ENCODE peak calls at places on chromosome 6, in seven cellular contexts. One of them, this sample, is unnamed.

GRCh38 chr6:99603421-99604160 is 3.0 kb upstream of the PRDM13 start:
- DNase-seq in activated CD8-positive, alpha-beta T cell treated with anti-CD3 and anti-CD28 coated beads for 36 hours: peak
- DNase-seq in cardiac muscle cell: peak
- DNase-seq in progenitor cell of endocrine pancreas: no peak
- DNase-seq in lower lobe of right lung: peak
- DNase-seq in choroid plexus epithelial cell: no peak
- DNase-seq in endodermal cell: peak
- DNase-seq in this sample: no peak

GRCh38 chr6:2871102-2871501 is 29.4 kb upstream of the SERPINB1 start:
- DNase-seq in progenitor cell of endocrine pancreas: no peak
- DNase-seq in cardiac muscle cell: no peak
- DNase-seq in activated CD8-positive, alpha-beta T cell treated with anti-CD3 and anti-CD28 coated beads for 36 hours: no peak
- DNase-seq in endodermal cell: no peak
- DNase-seq in choroid plexus epithelial cell: peak
- DNase-seq in lower lobe of right lung: no peak
- DNase-seq in this sample: no peak

GRCh38 chr6:170290306-170291128 is at the start of gene DLL1:
- DNase-seq in lower lobe of right lung: peak
- DNase-seq in progenitor cell of endocrine pancreas: peak
- DNase-seq in choroid plexus epithelial cell: peak
- DNase-seq in endodermal cell: peak
- DNase-seq in activated CD8-positive, alpha-beta T cell treated with anti-CD3 and anti-CD28 coated beads for 36 hours: peak
- DNase-seq in cardiac muscle cell: peak
- DNase-seq in this sample: peak

GRCh38 chr6:149362289-149362688 is 37.8 kb upstream of the SUMO4 start:
- DNase-seq in activated CD8-positive, alpha-beta T cell treated with anti-CD3 and anti-CD28 coated beads for 36 hours: peak
- DNase-seq in choroid plexus epithelial cell: no peak
- DNase-seq in cardiac muscle cell: no peak
- DNase-seq in endodermal cell: no peak
- DNase-seq in lower lobe of right lung: no peak
- DNase-seq in progenitor cell of endocrine pancreas: no peak
- DNase-seq in this sample: no peak

GRCh38 chr6:130913119-130913518 is 85.9 kb downstream of the SMLR1 start:
- DNase-seq in progenitor cell of endocrine pancreas: no peak
- DNase-seq in endodermal cell: no peak
- DNase-seq in activated CD8-positive, alpha-beta T cell treated with anti-CD3 and anti-CD28 coated beads for 36 hours: peak
- DNase-seq in lower lobe of right lung: no peak
- DNase-seq in cardiac muscle cell: no peak
- DNase-seq in choroid plexus epithelial cell: no peak
- DNase-seq in this sample: peak

GRCh38 chr6:53203483-53203882 is 54.8 kb upstream of the GCM1 start:
- DNase-seq in progenitor cell of endocrine pancreas: no peak
- DNase-seq in cardiac muscle cell: no peak
- DNase-seq in endodermal cell: no peak
- DNase-seq in choroid plexus epithelial cell: no peak
- DNase-seq in lower lobe of right lung: no peak
- DNase-seq in activated CD8-positive, alpha-beta T cell treated with anti-CD3 and anti-CD28 coated beads for 36 hours: no peak
- DNase-seq in this sample: no peak

GRCh38 chr6:143157146-143157545 is 96.5 kb downstream of the AIG1 start:
- DNase-seq in activated CD8-positive, alpha-beta T cell treated with anti-CD3 and anti-CD28 coated beads for 36 hours: no peak
- DNase-seq in progenitor cell of endocrine pancreas: no peak
- DNase-seq in endodermal cell: no peak
- DNase-seq in lower lobe of right lung: no peak
- DNase-seq in choroid plexus epithelial cell: no peak
- DNase-seq in cardiac muscle cell: no peak
- DNase-seq in this sample: no peak

GRCh38 chr6:142702501-142703460 is 242.2 kb downstream of the HIVEP2 start:
- DNase-seq in choroid plexus epithelial cell: peak
- DNase-seq in endodermal cell: peak
- DNase-seq in cardiac muscle cell: peak
- DNase-seq in activated CD8-positive, alpha-beta T cell treated with anti-CD3 and anti-CD28 coated beads for 36 hours: no peak
- DNase-seq in lower lobe of right lung: peak
- DNase-seq in progenitor cell of endocrine pancreas: no peak
- DNase-seq in this sample: peak

GRCh38 chr6:136822051-136822378 is 377 bp upstream of the PEX7 start:
- DNase-seq in lower lobe of right lung: peak
- DNase-seq in progenitor cell of endocrine pancreas: no peak
- DNase-seq in cardiac muscle cell: no peak
- DNase-seq in activated CD8-positive, alpha-beta T cell treated with anti-CD3 and anti-CD28 coated beads for 36 hours: peak
- DNase-seq in choroid plexus epithelial cell: peak
- DNase-seq in endodermal cell: no peak
- DNase-seq in this sample: no peak

GRCh38 chr6:163180874-163181541 is 233.5 kb upstream of the QKI start:
- DNase-seq in choroid plexus epithelial cell: peak
- DNase-seq in cardiac muscle cell: peak
- DNase-seq in lower lobe of right lung: peak
- DNase-seq in activated CD8-positive, alpha-beta T cell treated with anti-CD3 and anti-CD28 coated beads for 36 hours: peak
- DNase-seq in endodermal cell: peak
- DNase-seq in progenitor cell of endocrine pancreas: peak
- DNase-seq in this sample: peak

GRCh38 chr6:32973934-32974333 is 5.5 kb downstream of the BRD2 start:
- DNase-seq in lower lobe of right lung: no peak
- DNase-seq in activated CD8-positive, alpha-beta T cell treated with anti-CD3 and anti-CD28 coated beads for 36 hours: peak
- DNase-seq in choroid plexus epithelial cell: peak
- DNase-seq in progenitor cell of endocrine pancreas: no peak
- DNase-seq in endodermal cell: no peak
- DNase-seq in cardiac muscle cell: no peak
- DNase-seq in this sample: no peak

GRCh38 chr6:132456700-132457143 is 55.4 kb upstream of the MOXD1 start:
- DNase-seq in choroid plexus epithelial cell: no peak
- DNase-seq in activated CD8-positive, alpha-beta T cell treated with anti-CD3 and anti-CD28 coated beads for 36 hours: peak
- DNase-seq in endodermal cell: peak
- DNase-seq in progenitor cell of endocrine pancreas: no peak
- DNase-seq in cardiac muscle cell: peak
- DNase-seq in lower lobe of right lung: peak
- DNase-seq in this sample: peak

GRCh38 chr6:71468841-71469750 is 180.5 kb downstream of the OGFRL1 start:
- DNase-seq in activated CD8-positive, alpha-beta T cell treated with anti-CD3 and anti-CD28 coated beads for 36 hours: no peak
- DNase-seq in endodermal cell: no peak
- DNase-seq in choroid plexus epithelial cell: peak
- DNase-seq in progenitor cell of endocrine pancreas: no peak
- DNase-seq in lower lobe of right lung: no peak
- DNase-seq in cardiac muscle cell: no peak
- DNase-seq in this sample: no peak

GRCh38 chr6:155444120-155444917 is 11.3 kb downstream of the NOX3 start:
- DNase-seq in cardiac muscle cell: no peak
- DNase-seq in progenitor cell of endocrine pancreas: no peak
- DNase-seq in lower lobe of right lung: no peak
- DNase-seq in endodermal cell: no peak
- DNase-seq in choroid plexus epithelial cell: no peak
- DNase-seq in activated CD8-positive, alpha-beta T cell treated with anti-CD3 and anti-CD28 coated beads for 36 hours: no peak
- DNase-seq in this sample: no peak

GRCh38 chr6:6328451-6328850 is 8.0 kb upstream of the F13A1 start:
- DNase-seq in lower lobe of right lung: no peak
- DNase-seq in activated CD8-positive, alpha-beta T cell treated with anti-CD3 and anti-CD28 coated beads for 36 hours: no peak
- DNase-seq in endodermal cell: no peak
- DNase-seq in progenitor cell of endocrine pancreas: no peak
- DNase-seq in cardiac muscle cell: no peak
- DNase-seq in choroid plexus epithelial cell: no peak
- DNase-seq in this sample: no peak

GRCh38 chr6:135094403-135094821 is 39.8 kb upstream of the HBS1L start:
- DNase-seq in activated CD8-positive, alpha-beta T cell treated with anti-CD3 and anti-CD28 coated beads for 36 hours: peak
- DNase-seq in choroid plexus epithelial cell: peak
- DNase-seq in progenitor cell of endocrine pancreas: no peak
- DNase-seq in endodermal cell: no peak
- DNase-seq in lower lobe of right lung: no peak
- DNase-seq in cardiac muscle cell: no peak
- DNase-seq in this sample: no peak

GRCh38 chr6:159654483-159655098 is 38.5 kb downstream of the SOD2 start:
- DNase-seq in endodermal cell: no peak
- DNase-seq in choroid plexus epithelial cell: peak
- DNase-seq in lower lobe of right lung: no peak
- DNase-seq in cardiac muscle cell: peak
- DNase-seq in progenitor cell of endocrine pancreas: no peak
- DNase-seq in activated CD8-positive, alpha-beta T cell treated with anti-CD3 and anti-CD28 coated beads for 36 hours: no peak
- DNase-seq in this sample: peak

GRCh38 chr6:162403031-162403430 is 324.5 kb downstream of the PRKN start:
- DNase-seq in endodermal cell: no peak
- DNase-seq in choroid plexus epithelial cell: no peak
- DNase-seq in activated CD8-positive, alpha-beta T cell treated with anti-CD3 and anti-CD28 coated beads for 36 hours: no peak
- DNase-seq in cardiac muscle cell: no peak
- DNase-seq in progenitor cell of endocrine pancreas: no peak
- DNase-seq in lower lobe of right lung: no peak
- DNase-seq in this sample: no peak

GRCh38 chr6:151763303-151763702 is 44.2 kb upstream of the ESR1 start:
- DNase-seq in lower lobe of right lung: no peak
- DNase-seq in progenitor cell of endocrine pancreas: no peak
- DNase-seq in endodermal cell: no peak
- DNase-seq in activated CD8-positive, alpha-beta T cell treated with anti-CD3 and anti-CD28 coated beads for 36 hours: no peak
- DNase-seq in choroid plexus epithelial cell: peak
- DNase-seq in cardiac muscle cell: no peak
- DNase-seq in this sample: no peak
- TF ChIP-seq CTCF in lower lobe of right lung: peak
- TF ChIP-seq CTCF in progenitor cell of endocrine pancreas: peak
- TF ChIP-seq CTCF in endodermal cell: peak
- TF ChIP-seq CTCF in activated CD8-positive, alpha-beta T cell treated with anti-CD3 and anti-CD28 coated beads for 36 hours: peak
- TF ChIP-seq CTCF in choroid plexus epithelial cell: peak
- TF ChIP-seq CTCF in cardiac muscle cell: peak
- TF ChIP-seq CTCF in this sample: no peak

GRCh38 chr6:1477432-1478090 is 88.2 kb downstream of the FOXF2 start:
- DNase-seq in lower lobe of right lung: no peak
- DNase-seq in activated CD8-positive, alpha-beta T cell treated with anti-CD3 and anti-CD28 coated beads for 36 hours: no peak
- DNase-seq in choroid plexus epithelial cell: peak
- DNase-seq in cardiac muscle cell: no peak
- DNase-seq in endodermal cell: peak
- DNase-seq in progenitor cell of endocrine pancreas: no peak
- DNase-seq in this sample: no peak

GRCh38 chr6:1479601-1480236 is 90.3 kb downstream of the FOXF2 start:
- DNase-seq in cardiac muscle cell: no peak
- DNase-seq in activated CD8-positive, alpha-beta T cell treated with anti-CD3 and anti-CD28 coated beads for 36 hours: no peak
- DNase-seq in endodermal cell: no peak
- DNase-seq in progenitor cell of endocrine pancreas: no peak
- DNase-seq in choroid plexus epithelial cell: no peak
- DNase-seq in lower lobe of right lung: no peak
- DNase-seq in this sample: no peak

GRCh38 chr6:1482381-1483166 is 93.2 kb downstream of the FOXF2 start:
- DNase-seq in choroid plexus epithelial cell: no peak
- DNase-seq in progenitor cell of endocrine pancreas: no peak
- DNase-seq in endodermal cell: no peak
- DNase-seq in activated CD8-positive, alpha-beta T cell treated with anti-CD3 and anti-CD28 coated beads for 36 hours: no peak
- DNase-seq in lower lobe of right lung: no peak
- DNase-seq in cardiac muscle cell: no peak
- DNase-seq in this sample: peak

GRCh38 chr6:1481326-1481725 is 92.0 kb downstream of the FOXF2 start:
- DNase-seq in cardiac muscle cell: no peak
- DNase-seq in lower lobe of right lung: no peak
- DNase-seq in choroid plexus epithelial cell: peak
- DNase-seq in progenitor cell of endocrine pancreas: no peak
- DNase-seq in endodermal cell: peak
- DNase-seq in activated CD8-positive, alpha-beta T cell treated with anti-CD3 and anti-CD28 coated beads for 36 hours: no peak
- DNase-seq in this sample: no peak

DNA sequence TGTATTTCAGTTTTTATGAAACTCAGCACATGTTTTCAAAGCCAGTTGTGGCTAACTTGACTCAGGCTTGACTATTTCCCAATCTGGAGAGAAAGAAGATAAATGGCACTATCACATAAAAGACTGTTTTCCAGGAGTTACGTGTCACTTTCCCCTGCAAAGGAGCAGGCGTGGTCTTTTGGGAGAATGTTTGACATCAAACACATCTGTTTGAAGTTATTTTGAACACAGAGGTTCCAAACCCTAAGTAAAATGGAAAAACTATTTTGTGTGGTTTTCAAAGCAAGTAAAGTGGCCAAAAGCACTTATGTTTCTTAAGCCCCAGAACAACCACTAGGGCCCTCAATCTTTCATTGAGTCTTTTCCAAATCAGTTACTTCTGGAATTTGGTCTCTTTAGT is 89.7 kb downstream of the FOXF2 start:
- DNase-seq in endodermal cell: no peak
- DNase-seq in choroid plexus epithelial cell: peak
- DNase-seq in activated CD8-positive, alpha-beta T cell treated with anti-CD3 and anti-CD28 coated beads for 36 hours: no peak
- DNase-seq in progenitor cell of endocrine pancreas: no peak
- DNase-seq in cardiac muscle cell: no peak
- DNase-seq in lower lobe of right lung: no peak
- DNase-seq in this sample: no peak
- TF ChIP-seq CTCF in endodermal cell: peak
- TF ChIP-seq CTCF in choroid plexus epithelial cell: peak
- TF ChIP-seq CTCF in activated CD8-positive, alpha-beta T cell treated with anti-CD3 and anti-CD28 coated beads for 36 hours: no peak
- TF ChIP-seq CTCF in progenitor cell of endocrine pancreas: no peak
- TF ChIP-seq CTCF in cardiac muscle cell: peak
- TF ChIP-seq CTCF in lower lobe of right lung: no peak
- TF ChIP-seq CTCF in this sample: no peak

GRCh38 chr6:157092736-157093135 is 230.6 kb downstream of the TMEM242 start:
- DNase-seq in lower lobe of right lung: no peak
- DNase-seq in choroid plexus epithelial cell: no peak
- DNase-seq in cardiac muscle cell: peak
- DNase-seq in activated CD8-positive, alpha-beta T cell treated with anti-CD3 and anti-CD28 coated beads for 36 hours: no peak
- DNase-seq in endodermal cell: no peak
- DNase-seq in progenitor cell of endocrine pancreas: no peak
- DNase-seq in this sample: no peak

GRCh38 chr6:157095084-157095483 is 228.2 kb downstream of the TMEM242 start:
- DNase-seq in progenitor cell of endocrine pancreas: no peak
- DNase-seq in activated CD8-positive, alpha-beta T cell treated with anti-CD3 and anti-CD28 coated beads for 36 hours: no peak
- DNase-seq in endodermal cell: no peak
- DNase-seq in cardiac muscle cell: no peak
- DNase-seq in lower lobe of right lung: no peak
- DNase-seq in choroid plexus epithelial cell: no peak
- DNase-seq in this sample: no peak

GRCh38 chr6:157095569-157095968 is 227.8 kb downstream of the TMEM242 start:
- DNase-seq in choroid plexus epithelial cell: no peak
- DNase-seq in cardiac muscle cell: no peak
- DNase-seq in activated CD8-positive, alpha-beta T cell treated with anti-CD3 and anti-CD28 coated beads for 36 hours: no peak
- DNase-seq in lower lobe of right lung: no peak
- DNase-seq in endodermal cell: no peak
- DNase-seq in progenitor cell of endocrine pancreas: no peak
- DNase-seq in this sample: no peak

GRCh38 chr6:157093555-157093954 is 229.8 kb downstream of the TMEM242 start:
- DNase-seq in cardiac muscle cell: no peak
- DNase-seq in activated CD8-positive, alpha-beta T cell treated with anti-CD3 and anti-CD28 coated beads for 36 hours: no peak
- DNase-seq in progenitor cell of endocrine pancreas: no peak
- DNase-seq in lower lobe of right lung: no peak
- DNase-seq in endodermal cell: no peak
- DNase-seq in choroid plexus epithelial cell: no peak
- DNase-seq in this sample: no peak

DNA sequence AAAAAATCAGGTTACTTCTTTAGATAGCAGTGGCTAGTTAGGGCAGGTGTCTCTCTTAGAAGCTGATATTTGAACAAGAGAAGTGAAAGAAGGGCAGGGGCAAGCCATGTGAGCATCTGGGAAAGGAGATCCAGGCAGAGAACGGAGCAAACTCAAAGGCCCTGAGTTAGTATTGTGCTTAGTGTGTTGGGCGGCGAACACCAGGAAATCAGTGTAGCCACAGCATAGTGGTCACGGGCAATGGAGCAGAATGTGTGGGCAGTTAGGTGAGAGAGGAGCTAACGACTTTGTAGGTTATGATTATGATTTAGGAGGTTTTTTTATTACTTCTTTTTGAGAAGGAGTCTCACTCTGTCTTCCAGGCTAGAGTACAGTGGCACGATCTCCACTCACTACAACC is 229.3 kb downstream of the TMEM242 start:
- DNase-seq in lower lobe of right lung: no peak
- DNase-seq in progenitor cell of endocrine pancreas: no peak
- DNase-seq in choroid plexus epithelial cell: no peak
- DNase-seq in cardiac muscle cell: no peak
- DNase-seq in endodermal cell: no peak
- DNase-seq in activated CD8-positive, alpha-beta T cell treated with anti-CD3 and anti-CD28 coated beads for 36 hours: peak
- DNase-seq in this sample: peak
- TF ChIP-seq CTCF in lower lobe of right lung: no peak
- TF ChIP-seq CTCF in progenitor cell of endocrine pancreas: no peak
- TF ChIP-seq CTCF in choroid plexus epithelial cell: no peak
- TF ChIP-seq CTCF in cardiac muscle cell: no peak
- TF ChIP-seq CTCF in endodermal cell: no peak
- TF ChIP-seq CTCF in activated CD8-positive, alpha-beta T cell treated with anti-CD3 and anti-CD28 coated beads for 36 hours: no peak
- TF ChIP-seq CTCF in this sample: no peak

GRCh38 chr6:87241304-87241703 is 81.1 kb upstream of the SMIM8 start:
- DNase-seq in endodermal cell: peak
- DNase-seq in choroid plexus epithelial cell: no peak
- DNase-seq in progenitor cell of endocrine pancreas: no peak
- DNase-seq in lower lobe of right lung: no peak
- DNase-seq in cardiac muscle cell: no peak
- DNase-seq in activated CD8-positive, alpha-beta T cell treated with anti-CD3 and anti-CD28 coated beads for 36 hours: no peak
- DNase-seq in this sample: no peak

GRCh38 chr6:87237804-87238203 is 82.4 kb downstream of the ZNF292 start:
- DNase-seq in lower lobe of right lung: no peak
- DNase-seq in progenitor cell of endocrine pancreas: no peak
- DNase-seq in cardiac muscle cell: no peak
- DNase-seq in choroid plexus epithelial cell: peak
- DNase-seq in endodermal cell: no peak
- DNase-seq in activated CD8-positive, alpha-beta T cell treated with anti-CD3 and anti-CD28 coated beads for 36 hours: no peak
- DNase-seq in this sample: peak
- TF ChIP-seq CTCF in lower lobe of right lung: peak
- TF ChIP-seq CTCF in progenitor cell of endocrine pancreas: peak
- TF ChIP-seq CTCF in cardiac muscle cell: peak
- TF ChIP-seq CTCF in choroid plexus epithelial cell: peak
- TF ChIP-seq CTCF in endodermal cell: peak
- TF ChIP-seq CTCF in activated CD8-positive, alpha-beta T cell treated with anti-CD3 and anti-CD28 coated beads for 36 hours: peak
- TF ChIP-seq CTCF in this sample: peak